ENCODE peak calls at places on chromosomes 4 and X, in ten cellular contexts. One of them, this sample, is unnamed.

GRCh38 chr4:80713409-80713808 is 317.1 kb upstream of the BMP3 start:
- DNase-seq in endothelial cell: no peak
- DNase-seq in heart right ventricle: no peak
- DNase-seq in IMR-90: no peak
- DNase-seq in tibial artery: no peak
- DNase-seq in pancreas: no peak
- DNase-seq in HFFc6: no peak
- DNase-seq in K562: no peak
- DNase-seq in sigmoid colon: peak
- DNase-seq in upper lobe of left lung: no peak
- DNase-seq in this sample: no peak

GRCh38 chrX:141183000-141183399 is 6.1 kb upstream of the LDOC1 start:
- DNase-seq in endothelial cell: no peak
- DNase-seq in heart right ventricle: no peak
- DNase-seq in IMR-90: no peak
- DNase-seq in tibial artery: no peak
- DNase-seq in pancreas: no peak
- DNase-seq in HFFc6: no peak
- DNase-seq in K562: no peak
- DNase-seq in sigmoid colon: no peak
- DNase-seq in upper lobe of left lung: no peak
- DNase-seq in this sample: no peak

GRCh38 chr4:167428172-167428571 is 193.9 kb upstream of the SPOCK3 start:
- DNase-seq in endothelial cell: no peak
- DNase-seq in heart right ventricle: no peak
- DNase-seq in IMR-90: no peak
- DNase-seq in tibial artery: no peak
- DNase-seq in pancreas: no peak
- DNase-seq in HFFc6: no peak
- DNase-seq in K562: no peak
- DNase-seq in sigmoid colon: no peak
- DNase-seq in upper lobe of left lung: no peak
- DNase-seq in this sample: no peak

GRCh38 chr4:148056879-148057278 is 325.0 kb downstream of the ARHGAP10 start:
- DNase-seq in endothelial cell: no peak
- DNase-seq in heart right ventricle: peak
- DNase-seq in IMR-90: peak
- DNase-seq in tibial artery: peak
- DNase-seq in pancreas: no peak
- DNase-seq in HFFc6: peak
- DNase-seq in K562: peak
- DNase-seq in sigmoid colon: no peak
- DNase-seq in upper lobe of left lung: no peak
- DNase-seq in this sample: no peak

GRCh38 chrX:107596651-107597050 is 31.7 kb upstream of the PRPS1 start:
- DNase-seq in endothelial cell: no peak
- DNase-seq in heart right ventricle: no peak
- DNase-seq in IMR-90: no peak
- DNase-seq in tibial artery: no peak
- DNase-seq in pancreas: no peak
- DNase-seq in HFFc6: no peak
- DNase-seq in K562: no peak
- DNase-seq in sigmoid colon: no peak
- DNase-seq in upper lobe of left lung: no peak
- DNase-seq in this sample: no peak

GRCh38 chr4:182245541-182246245 is 2.5 kb downstream of the TENM3 start:
- DNase-seq in endothelial cell: no peak
- DNase-seq in heart right ventricle: no peak
- DNase-seq in IMR-90: no peak
- DNase-seq in tibial artery: no peak
- DNase-seq in pancreas: no peak
- DNase-seq in HFFc6: no peak
- DNase-seq in K562: no peak
- DNase-seq in sigmoid colon: no peak
- DNase-seq in upper lobe of left lung: no peak
- DNase-seq in this sample: no peak

GRCh38 chrX:130263016-130263415 is 5.7 kb downstream of the ZNF280C start:
- DNase-seq in endothelial cell: no peak
- DNase-seq in heart right ventricle: no peak
- DNase-seq in IMR-90: peak
- DNase-seq in tibial artery: no peak
- DNase-seq in pancreas: no peak
- DNase-seq in HFFc6: no peak
- DNase-seq in K562: no peak
- DNase-seq in sigmoid colon: no peak
- DNase-seq in upper lobe of left lung: no peak
- DNase-seq in this sample: no peak

GRCh38 chr4:9859774-9860173 is 78.3 kb downstream of the DRD5 start:
- DNase-seq in endothelial cell: no peak
- DNase-seq in heart right ventricle: no peak
- DNase-seq in IMR-90: no peak
- DNase-seq in tibial artery: no peak
- DNase-seq in pancreas: no peak
- DNase-seq in HFFc6: no peak
- DNase-seq in K562: no peak
- DNase-seq in sigmoid colon: no peak
- DNase-seq in upper lobe of left lung: no peak
- DNase-seq in this sample: no peak

GRCh38 chrX:105701310-105702052 is 120.9 kb upstream of the NRK start:
- DNase-seq in endothelial cell: no peak
- DNase-seq in heart right ventricle: no peak
- DNase-seq in IMR-90: no peak
- DNase-seq in tibial artery: no peak
- DNase-seq in pancreas: no peak
- DNase-seq in HFFc6: peak
- DNase-seq in K562: no peak
- DNase-seq in sigmoid colon: no peak
- DNase-seq in upper lobe of left lung: no peak
- DNase-seq in this sample: no peak

GRCh38 chrX:115065304-115065703 is 47.9 kb upstream of the IL13RA2 start:
- DNase-seq in endothelial cell: no peak
- DNase-seq in heart right ventricle: no peak
- DNase-seq in IMR-90: no peak
- DNase-seq in tibial artery: no peak
- DNase-seq in pancreas: no peak
- DNase-seq in HFFc6: no peak
- DNase-seq in K562: no peak
- DNase-seq in sigmoid colon: no peak
- DNase-seq in upper lobe of left lung: no peak
- DNase-seq in this sample: no peak

GRCh38 chr4:97457253-97457652 is 686.0 kb downstream of the STPG2 start:
- DNase-seq in endothelial cell: no peak
- DNase-seq in heart right ventricle: no peak
- DNase-seq in IMR-90: no peak
- DNase-seq in tibial artery: no peak
- DNase-seq in pancreas: no peak
- DNase-seq in HFFc6: no peak
- DNase-seq in K562: no peak
- DNase-seq in sigmoid colon: no peak
- DNase-seq in upper lobe of left lung: no peak
- DNase-seq in this sample: no peak

GRCh38 chr4:40747436-40747835 is 2.3 kb upstream of the NSUN7 start:
- DNase-seq in endothelial cell: no peak
- DNase-seq in heart right ventricle: no peak
- DNase-seq in IMR-90: no peak
- DNase-seq in tibial artery: no peak
- DNase-seq in pancreas: no peak
- DNase-seq in HFFc6: no peak
- DNase-seq in K562: no peak
- DNase-seq in sigmoid colon: no peak
- DNase-seq in upper lobe of left lung: no peak
- DNase-seq in this sample: no peak

GRCh38 chrX:16185725-16186136 is 18.4 kb downstream of the MAGEB17 start:
- DNase-seq in endothelial cell: no peak
- DNase-seq in heart right ventricle: no peak
- DNase-seq in IMR-90: peak
- DNase-seq in tibial artery: no peak
- DNase-seq in pancreas: no peak
- DNase-seq in HFFc6: peak
- DNase-seq in K562: peak
- DNase-seq in sigmoid colon: no peak
- DNase-seq in upper lobe of left lung: no peak
- DNase-seq in this sample: no peak

GRCh38 chr4:130825283-130825682 is 1729.3 kb downstream of the C4orf33 start:
- DNase-seq in endothelial cell: no peak
- DNase-seq in heart right ventricle: no peak
- DNase-seq in IMR-90: no peak
- DNase-seq in tibial artery: no peak
- DNase-seq in pancreas: no peak
- DNase-seq in HFFc6: no peak
- DNase-seq in K562: no peak
- DNase-seq in sigmoid colon: no peak
- DNase-seq in upper lobe of left lung: no peak
- DNase-seq in this sample: no peak

GRCh38 chr4:43867908-43868307 is 580.7 kb downstream of the KCTD8 start:
- DNase-seq in endothelial cell: no peak
- DNase-seq in heart right ventricle: no peak
- DNase-seq in IMR-90: no peak
- DNase-seq in tibial artery: no peak
- DNase-seq in pancreas: no peak
- DNase-seq in HFFc6: no peak
- DNase-seq in K562: no peak
- DNase-seq in sigmoid colon: no peak
- DNase-seq in upper lobe of left lung: no peak
- DNase-seq in this sample: no peak

GRCh38 chrX:41922125-41922521 is 1.2 kb downstream of the CASK start:
- DNase-seq in endothelial cell: peak
- DNase-seq in heart right ventricle: no peak
- DNase-seq in IMR-90: peak
- DNase-seq in tibial artery: no peak
- DNase-seq in pancreas: no peak
- DNase-seq in HFFc6: peak
- DNase-seq in K562: no peak
- DNase-seq in sigmoid colon: no peak
- DNase-seq in upper lobe of left lung: no peak
- DNase-seq in this sample: no peak

GRCh38 chrX:154693394-154693793 is 40.0 kb upstream of the CTAG2 start:
- DNase-seq in endothelial cell: no peak
- DNase-seq in heart right ventricle: no peak
- DNase-seq in IMR-90: no peak
- DNase-seq in tibial artery: no peak
- DNase-seq in pancreas: no peak
- DNase-seq in HFFc6: no peak
- DNase-seq in K562: no peak
- DNase-seq in sigmoid colon: no peak
- DNase-seq in upper lobe of left lung: no peak
- DNase-seq in this sample: no peak

GRCh38 chrX:37686348-37686736 is 751 bp downstream of the XK start:
- DNase-seq in endothelial cell: no peak
- DNase-seq in heart right ventricle: no peak
- DNase-seq in IMR-90: no peak
- DNase-seq in tibial artery: no peak
- DNase-seq in pancreas: no peak
- DNase-seq in HFFc6: no peak
- DNase-seq in K562: no peak
- DNase-seq in sigmoid colon: no peak
- DNase-seq in upper lobe of left lung: no peak
- DNase-seq in this sample: no peak

DNA sequence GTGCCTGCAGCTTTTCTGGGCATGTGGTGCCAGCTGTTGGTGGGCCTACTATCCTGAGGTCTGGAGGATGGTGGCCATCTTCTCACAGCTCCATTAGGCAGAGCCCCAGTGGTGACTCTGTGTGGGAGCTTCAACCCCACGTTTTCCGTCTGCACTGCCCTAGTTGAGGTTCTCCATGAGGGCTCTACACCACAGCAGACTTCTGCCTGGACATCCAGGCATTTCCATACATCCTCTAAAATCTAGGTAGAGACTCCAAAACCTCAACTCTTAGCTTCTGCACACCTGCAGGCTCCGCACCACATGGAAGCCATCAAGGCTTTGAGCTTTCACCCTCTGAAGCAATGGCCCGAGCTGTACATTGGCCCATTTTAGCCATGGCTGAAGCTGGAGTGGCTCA is 153.3 kb upstream of the PGRMC2 start:
- DNase-seq in endothelial cell: no peak
- DNase-seq in heart right ventricle: no peak
- DNase-seq in IMR-90: no peak
- DNase-seq in tibial artery: no peak
- DNase-seq in pancreas: no peak
- DNase-seq in HFFc6: no peak
- DNase-seq in K562: no peak
- DNase-seq in sigmoid colon: no peak
- DNase-seq in upper lobe of left lung: no peak
- DNase-seq in this sample: no peak
- TF ChIP-seq CTCF in endothelial cell: no peak
- TF ChIP-seq CTCF in heart right ventricle: no peak
- TF ChIP-seq CTCF in IMR-90: no peak
- TF ChIP-seq CTCF in tibial artery: no peak
- TF ChIP-seq CTCF in pancreas: no peak
- TF ChIP-seq CTCF in HFFc6: no peak
- TF ChIP-seq CTCF in K562: no peak
- TF ChIP-seq CTCF in sigmoid colon: no peak
- TF ChIP-seq CTCF in upper lobe of left lung: no peak
- TF ChIP-seq CTCF in this sample: no peak

DNA sequence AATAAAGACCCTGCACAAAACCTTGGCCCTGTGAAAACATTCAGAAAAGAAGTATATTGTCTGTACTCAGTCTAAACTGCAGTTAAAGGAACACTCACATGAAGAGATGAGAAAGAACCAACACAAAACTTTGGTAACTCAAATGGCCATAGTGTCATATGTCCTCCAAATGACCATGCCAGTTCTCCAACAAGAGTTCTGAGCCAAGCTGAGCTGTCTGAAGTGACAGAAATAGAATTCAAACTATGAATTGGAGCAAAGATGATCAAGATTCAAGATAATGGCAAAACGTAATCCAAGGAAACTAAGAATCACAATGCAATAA is 739.3 kb upstream of the NDST4 start:
- DNase-seq in endothelial cell: no peak
- DNase-seq in heart right ventricle: no peak
- DNase-seq in IMR-90: no peak
- DNase-seq in tibial artery: no peak
- DNase-seq in pancreas: no peak
- DNase-seq in HFFc6: no peak
- DNase-seq in K562: no peak
- DNase-seq in sigmoid colon: no peak
- DNase-seq in upper lobe of left lung: no peak
- DNase-seq in this sample: no peak
- TF ChIP-seq CTCF in endothelial cell: no peak
- TF ChIP-seq CTCF in heart right ventricle: no peak
- TF ChIP-seq CTCF in IMR-90: no peak
- TF ChIP-seq CTCF in tibial artery: no peak
- TF ChIP-seq CTCF in pancreas: no peak
- TF ChIP-seq CTCF in HFFc6: no peak
- TF ChIP-seq CTCF in K562: no peak
- TF ChIP-seq CTCF in sigmoid colon: no peak
- TF ChIP-seq CTCF in upper lobe of left lung: no peak
- TF ChIP-seq CTCF in this sample: peak

GRCh38 chrX:151505796-151506195 is 57.7 kb upstream of the PASD1 start:
- DNase-seq in endothelial cell: peak
- DNase-seq in heart right ventricle: no peak
- DNase-seq in IMR-90: no peak
- DNase-seq in tibial artery: no peak
- DNase-seq in pancreas: no peak
- DNase-seq in HFFc6: no peak
- DNase-seq in K562: peak
- DNase-seq in sigmoid colon: no peak
- DNase-seq in upper lobe of left lung: no peak
- DNase-seq in this sample: no peak
- TF ChIP-seq CTCF in endothelial cell: no peak
- TF ChIP-seq CTCF in heart right ventricle: peak
- TF ChIP-seq CTCF in IMR-90: peak
- TF ChIP-seq CTCF in tibial artery: no peak
- TF ChIP-seq CTCF in pancreas: no peak
- TF ChIP-seq CTCF in HFFc6: peak
- TF ChIP-seq CTCF in K562: peak
- TF ChIP-seq CTCF in sigmoid colon: no peak
- TF ChIP-seq CTCF in upper lobe of left lung: no peak
- TF ChIP-seq CTCF in this sample: peak

GRCh38 chr4:150593996-150594395 is 12.0 kb downstream of the MAB21L2 start:
- DNase-seq in endothelial cell: no peak
- DNase-seq in heart right ventricle: no peak
- DNase-seq in IMR-90: peak
- DNase-seq in tibial artery: no peak
- DNase-seq in pancreas: no peak
- DNase-seq in HFFc6: peak
- DNase-seq in K562: no peak
- DNase-seq in sigmoid colon: no peak
- DNase-seq in upper lobe of left lung: no peak
- DNase-seq in this sample: no peak
- TF ChIP-seq CTCF in endothelial cell: no peak
- TF ChIP-seq CTCF in heart right ventricle: peak
- TF ChIP-seq CTCF in IMR-90: peak
- TF ChIP-seq CTCF in tibial artery: peak
- TF ChIP-seq CTCF in pancreas: no peak
- TF ChIP-seq CTCF in HFFc6: peak
- TF ChIP-seq CTCF in K562: no peak
- TF ChIP-seq CTCF in sigmoid colon: no peak
- TF ChIP-seq CTCF in upper lobe of left lung: no peak
- TF ChIP-seq CTCF in this sample: peak